ENCODE peak calls at places on chromosome 20, in eight cellular contexts. K is PC-3; F is fibroblast of lung; B is NCI-H510A treated with DMSO at 0.1 percent for 48 hours; W is activated B cell treated with CpG ODN at 0.5 μM for 24 hours; G is AG20443; C is CD4-positive, alpha-beta memory T cell; D is MV-4-11. P is an unnamed sample.

GRCh38 chr20:62505337-62506045 is 29.7 kb upstream of the GATA5 start:
- DNase-seq in K (no peak), F (no peak), B (no peak), W (no peak), G (no peak), C (no peak), D (no peak), P (no peak)

GRCh38 chr20:40459299-40459698 is 229.7 kb downstream of the MAFB start:
- DNase-seq in K (no peak), F (no peak), B (no peak), W (no peak), G (no peak), C (no peak), D (no peak), P (no peak)

GRCh38 chr20:10578607-10579006 is 95.2 kb downstream of the JAG1 start:
- DNase-seq in K (peak; percentile 96), F (peak; percentile 59), B (peak; percentile 62), W (no peak), G (no peak), C (no peak), D (no peak), P (no peak)

GRCh38 chr20:24985802-24986201 is 6.7 kb downstream of the APMAP start:
- DNase-seq in K (no peak), F (no peak), B (no peak), W (no peak), G (no peak), C (no peak), D (no peak), P (peak; percentile 15)

GRCh38 chr20:53795170-53795569 is 201.5 kb upstream of the ZNF217 start:
- DNase-seq in K (peak; percentile 49), F (no peak), B (no peak), W (no peak), G (peak; percentile 18), C (no peak), D (no peak), P (no peak)

GRCh38 chr20:13259921-13260320 is 38.8 kb downstream of the ISM1 start:
- DNase-seq in K (no peak), F (no peak), B (no peak), W (no peak), G (no peak), C (no peak), D (no peak), P (peak; percentile 10)

GRCh38 chr20:23120936-23121765 is 35.0 kb upstream of the CD93 start:
- DNase-seq in K (no peak), F (no peak), B (no peak), W (no peak), G (no peak), C (no peak), D (peak; percentile 30), P (no peak)

GRCh38 chr20:19992996-19993908 is 23.9 kb upstream of the NAA20 start:
- DNase-seq in K (peak; percentile 91), F (peak; percentile 78), B (no peak), W (no peak), G (peak; percentile 64), C (no peak), D (no peak), P (no peak)

GRCh38 chr20:44039147-44039546 is 124.5 kb downstream of the TOX2 start:
- DNase-seq in K (no peak), F (no peak), B (no peak), W (no peak), G (no peak), C (no peak), D (no peak), P (no peak)

GRCh38 chr20:17650816-17651760 is 31.0 kb downstream of the RRBP1 start:
- DNase-seq in K (peak; percentile 49), F (peak; percentile 57), B (no peak), W (no peak), G (peak; percentile 74), C (no peak), D (peak; percentile 10), P (no peak)

GRCh38 chr20:53021934-53022333 is 49.8 kb downstream of the TSHZ2 start:
- DNase-seq in K (no peak), F (no peak), B (no peak), W (no peak), G (peak; percentile 32), C (no peak), D (no peak), P (no peak)

GRCh38 chr20:35497780-35498189 is 31.7 kb downstream of the C20orf173 start:
- DNase-seq in K (no peak), F (peak; percentile 50), B (no peak), W (no peak), G (no peak), C (no peak), D (no peak), P (no peak)

GRCh38 chr20:25216199-25216945 is 20.9 kb downstream of the ENTPD6 start:
- DNase-seq in K (no peak), F (no peak), B (no peak), W (no peak), G (no peak), C (no peak), D (no peak), P (no peak)

GRCh38 chr20:50284811-50285375 is 94.3 kb downstream of the CEBPB start:
- DNase-seq in K (no peak), F (no peak), B (no peak), W (no peak), G (no peak), C (no peak), D (no peak), P (no peak)

GRCh38 chr20:33470457-33470856 is 19.4 kb upstream of the CBFA2T2 start:
- DNase-seq in K (no peak), F (no peak), B (no peak), W (no peak), G (no peak), C (no peak), D (no peak), P (no peak)

GRCh38 chr20:59831024-59831900 is 102.2 kb downstream of the SYCP2 start:
- DNase-seq in K (peak; percentile 94), F (no peak), B (peak; percentile 48), W (no peak), G (no peak), C (no peak), D (no peak), P (no peak)

GRCh38 chr20:63441777-63442493 is 30.5 kb downstream of the KCNQ2 start:
- DNase-seq in K (peak; percentile 73), F (peak; percentile 8), B (no peak), W (peak; percentile 25), G (peak; percentile 76), C (peak; percentile 46), D (peak; percentile 13), P (peak; percentile 17)

GRCh38 chr20:35215066-35215956 is 11.2 kb upstream of the MMP24 start:
- DNase-seq in K (peak; percentile 89), F (no peak), B (no peak), W (no peak), G (no peak), C (no peak), D (peak; percentile 73), P (no peak)

P was measured in DMS79 treated with DMSO at 0.1 percent for 48 hours.